ENCODE peak calls at places on chromosomes 16 and 17, in eight cellular contexts. P, N, Z, E, O, F, X and S are unnamed samples.

GRCh38 chr17:3011891-3012290 is 51.5 kb downstream of the OR1D5 start:
- DNase-seq in P (no peak), E (no peak), Z (no peak), N (no peak), O (no peak), F (no peak), X (no peak), S (no peak)

GRCh38 chr17:50272711-50273653 is 1.3 kb upstream of the TMEM92 start:
- DNase-seq in N (peak; percentile 23), F (peak; percentile 74), X (peak; percentile 60), E (peak; percentile 36), P (peak; percentile 72), Z (peak; percentile 26), O (peak; percentile 78), S (no peak)

GRCh38 chr16:55754056-55754455 is 78.8 kb downstream of the CES1 start:
- DNase-seq in N (no peak), X (no peak), F (no peak), E (no peak), P (no peak), O (no peak), Z (no peak), S (no peak)

GRCh38 chr16:8774208-8774607 is 23.2 kb downstream of the TMEM186 start:
- DNase-seq in E (no peak), X (no peak), P (no peak), O (no peak), F (no peak), N (no peak), Z (no peak), S (no peak)

GRCh38 chr16:76956801-76957200 is 234.2 kb upstream of the MON1B start:
- DNase-seq in P (no peak), N (no peak), E (no peak), X (no peak), F (no peak), O (no peak), Z (no peak), S (no peak)

GRCh38 chr16:19291459-19291858 is 5.9 kb downstream of the CLEC19A start:
- DNase-seq in X (no peak), E (no peak), O (peak; percentile 9), F (no peak), N (no peak), P (no peak), Z (no peak), S (no peak)

GRCh38 chr17:40915721-40916256 is 21.7 kb downstream of the KRT23 start:
- DNase-seq in P (no peak), N (no peak), X (no peak), O (peak; percentile 80), E (no peak), Z (no peak), F (no peak), S (no peak)

GRCh38 chr17:68892658-68893057 is 62.5 kb downstream of the ABCA8 start:
- DNase-seq in P (no peak), O (no peak), Z (no peak), F (no peak), N (no peak), E (no peak), X (no peak), S (no peak)

GRCh38 chr17:75059369-75060345 is 12.6 kb downstream of the KCTD2 start:
- DNase-seq in N (peak; percentile 99), P (peak; percentile 54), O (peak; percentile 85), F (no peak), X (peak; percentile 29), E (peak; percentile 26), Z (no peak), S (no peak)

GRCh38 chr17:45262516-45263476 is 902 bp upstream of the SPATA32 start:
- DNase-seq in X (no peak), O (peak; percentile 51), P (no peak), Z (no peak), F (no peak), N (no peak), E (no peak), S (no peak)

GRCh38 chr17:48719642-48720262 is 2.6 kb downstream of the PRAC1 start:
- DNase-seq in Z (no peak), O (no peak), P (no peak), N (no peak), F (peak; percentile 63), X (no peak), E (no peak), S (no peak)

GRCh38 chr17:80600586-80600985 is 55.9 kb downstream of the RPTOR start:
- DNase-seq in O (no peak), Z (no peak), E (no peak), P (no peak), N (no peak), X (no peak), F (no peak), S (no peak)

GRCh38 chr17:80413771-80414507 is 1.0 kb upstream of the ENDOV start:
- DNase-seq in Z (no peak), E (no peak), O (peak; percentile 27), P (no peak), N (no peak), X (no peak), F (no peak), S (no peak)

GRCh38 chr17:65586899-65587298 is 25.5 kb upstream of the AXIN2 start:
- DNase-seq in X (no peak), P (no peak), N (no peak), O (no peak), F (no peak), E (no peak), Z (no peak), S (no peak)

GRCh38 chr16:63422633-63423032 is 1386.4 kb upstream of the CDH8 start:
- DNase-seq in Z (no peak), N (no peak), O (no peak), P (no peak), F (no peak), X (no peak), E (no peak), S (no peak)

GRCh38 chr16:20887207-20887606 is 13.0 kb downstream of the DCUN1D3 start:
- DNase-seq in F (no peak), P (no peak), O (no peak), E (no peak), Z (no peak), N (no peak), X (no peak), S (no peak)

GRCh38 chr17:76075364-76076099 is 951 bp downstream of the GALR2 start:
- DNase-seq in O (peak; percentile 42), P (no peak), X (no peak), F (no peak), Z (no peak), N (peak; percentile 24), E (no peak), S (no peak)

GRCh38 chr17:760371-760770 is 8.3 kb upstream of the GEMIN4 start:
- DNase-seq in N (no peak), P (no peak), O (no peak), E (no peak), Z (no peak), X (no peak), F (no peak), S (no peak)

GRCh38 chr17:42183741-42184711 is 1.2 kb downstream of the HCRT start:
- DNase-seq in O (peak; percentile 86), N (peak; percentile 8), P (no peak), F (peak; percentile 76), X (peak; percentile 73), Z (peak; percentile 65), E (peak; percentile 73), S (no peak)